ENCODE peak calls at places on chromosomes 4 and X, in six cellular contexts. H is esophagus squamous epithelium, C is Peyer's patch, I is fibroblast of lung, Z is upper lobe of left lung, N is cardiac fibroblast. F is an unnamed sample.

GRCh38 chrX:134957836-134958235 is 33.0 kb upstream of the SMIM10 start:
- DNase-seq in I (no peak), N (no peak), H (no peak), Z (no peak), C (no peak), F (no peak)

GRCh38 chrX:11427082-11428033 is 134.1 kb downstream of the AMELX start:
- DNase-seq in I (peak; percentile 44), Z (no peak), C (peak; percentile 41), N (peak; percentile 41), H (no peak), F (no peak)

GRCh38 chr4:22969314-22969896 is 276.7 kb downstream of the GBA3 start:
- DNase-seq in I (peak; percentile 47), H (no peak), C (no peak), N (peak; percentile 17), Z (no peak), F (peak; percentile 15)

GRCh38 chrX:72630185-72630584 is 57.5 kb upstream of the HDAC8 start:
- DNase-seq in H (no peak), Z (no peak), N (no peak), I (no peak), C (no peak), F (no peak)

GRCh38 chr4:127809173-127809800 is 27.2 kb downstream of the HSPA4L start:
- DNase-seq in H (no peak), C (no peak), N (peak; percentile 18), Z (no peak), I (peak; percentile 47), F (no peak)

GRCh38 chr4:135277116-135277979 is 1075.8 kb upstream of the PABPC4L start:
- DNase-seq in C (no peak), I (peak; percentile 47), N (peak; percentile 49), H (no peak), Z (no peak), F (peak; percentile 75)

GRCh38 chr4:74095886-74096264 is 3.1 kb downstream of the CXCL2 start:
- DNase-seq in Z (no peak), C (no peak), N (no peak), H (no peak), I (peak; percentile 5), F (no peak)

GRCh38 chrX:22589845-22590244 is 317.1 kb downstream of the CBLL2 start:
- DNase-seq in H (no peak), C (no peak), N (no peak), Z (no peak), I (no peak), F (no peak)

GRCh38 chrX:84907324-84907946 is 96.2 kb upstream of the APOOL start:
- DNase-seq in N (peak; percentile 41), I (peak; percentile 36), H (no peak), Z (no peak), C (no peak), F (no peak)

GRCh38 chrX:6053126-6053625 is 175.5 kb downstream of the NLGN4X start:
- DNase-seq in N (no peak), Z (no peak), I (no peak), H (no peak), C (no peak), F (no peak)

GRCh38 chrX:31212856-31213748 is 141.3 kb upstream of the FTHL17 start:
- DNase-seq in H (no peak), I (no peak), N (no peak), Z (no peak), C (no peak), F (no peak)

GRCh38 chr4:16858275-16858752 is 40.1 kb downstream of the LDB2 start:
- DNase-seq in I (peak; percentile 61), C (no peak), Z (no peak), N (peak; percentile 56), H (no peak), F (peak; percentile 60)

GRCh38 chr4:18401435-18401834 is 379.9 kb upstream of the LCORL start:
- DNase-seq in H (no peak), C (no peak), I (no peak), N (no peak), Z (no peak), F (no peak)

GRCh38 chr4:33961751-33962150 is 2282.6 kb downstream of the ARAP2 start:
- DNase-seq in N (peak; percentile 3), H (no peak), C (no peak), I (peak; percentile 2), Z (no peak), F (peak; percentile 9)

GRCh38 chr4:87219648-87220093 is 747 bp downstream of the KLHL8 start:
- DNase-seq in C (peak; percentile 47), I (no peak), N (peak; percentile 48), H (peak; percentile 6), Z (peak; percentile 60), F (no peak)

DNA sequence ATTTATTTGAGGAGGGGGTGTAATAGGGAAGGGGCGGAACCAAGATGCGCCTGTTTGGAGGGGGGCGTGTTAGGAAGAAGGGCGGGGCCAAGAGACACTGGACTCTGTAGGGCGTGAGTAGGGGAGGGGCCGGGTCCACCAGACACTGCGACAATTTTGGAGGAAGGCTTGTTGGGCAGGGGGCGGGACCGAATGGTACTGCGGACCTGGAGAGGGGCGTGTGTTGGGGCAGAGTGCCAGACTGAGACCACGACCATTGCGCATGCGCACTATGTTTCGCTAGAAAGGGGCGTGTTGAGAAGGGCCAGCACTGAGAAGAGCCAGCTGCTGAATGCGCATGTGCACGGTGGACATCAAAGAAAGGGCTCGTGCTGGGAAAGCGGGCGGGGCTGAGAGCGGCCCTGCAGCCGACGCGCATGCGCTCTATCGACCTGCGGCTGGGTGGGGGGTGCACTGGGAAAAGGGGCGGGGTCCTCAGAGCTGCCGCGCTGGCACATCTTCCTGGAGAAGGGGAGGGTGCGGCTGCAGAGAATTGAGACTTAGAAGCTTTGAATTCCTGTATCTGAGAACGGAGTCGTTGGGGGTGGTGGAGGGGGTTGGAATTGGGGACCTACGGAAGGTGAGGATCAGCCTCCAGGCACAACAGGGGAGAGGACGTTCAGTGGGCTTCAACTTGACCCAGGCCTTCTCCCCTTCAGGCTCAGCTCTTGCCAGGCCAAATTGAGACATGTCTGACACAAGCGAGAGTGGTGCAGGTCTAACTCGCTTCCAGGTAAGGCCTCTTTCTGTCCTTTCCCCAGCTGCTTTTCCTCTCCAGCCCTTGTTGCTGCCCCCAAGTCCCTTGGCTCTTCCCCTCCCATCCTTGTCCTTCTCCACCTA is 1.3 kb downstream of the MAGED2 start:
- DNase-seq in I (peak; percentile 97), N (peak; percentile 97), C (peak; percentile 90), H (peak; percentile 72), Z (peak; percentile 92), F (peak; percentile 93)
- H3K4me3 ChIP-seq in I (peak overlapping the region; percentile 91), N (peak overlapping the region; percentile 67), C (peak overlapping the region; percentile 55), H (peak overlapping the region; percentile 53), Z (peak overlapping the region; percentile 57), F (peak overlapping the region; percentile 76)

GRCh38 chrX:56802921-56803848 is 74.1 kb downstream of the NBDY start:
- DNase-seq in C (peak; percentile 71), I (peak; percentile 50), Z (peak; percentile 64), H (no peak), N (peak; percentile 71), F (peak; percentile 73)

GRCh38 chrX:56800801-56801200 is 71.8 kb downstream of the NBDY start:
- DNase-seq in C (peak; percentile 63), N (no peak), Z (peak; percentile 15), H (no peak), I (no peak), F (no peak)

GRCh38 chrX:56800307-56800706 is 71.3 kb downstream of the NBDY start:
- DNase-seq in H (no peak), N (no peak), Z (no peak), C (no peak), I (no peak), F (no peak)

GRCh38 chrX:56803849-56804681 is 75.0 kb downstream of the NBDY start:
- DNase-seq in C (no peak), H (no peak), N (no peak), Z (no peak), I (no peak), F (no peak)

GRCh38 chrX:56802428-56802827 is 73.4 kb downstream of the NBDY start:
- DNase-seq in N (no peak), H (no peak), Z (peak; percentile 12), I (no peak), C (no peak), F (no peak)
- H3K4me3 ChIP-seq in N (no peak overlapping the region), H (no peak overlapping the region), Z (no peak overlapping the region), I (no peak overlapping the region), C (no peak overlapping the region), F (no peak overlapping the region)

GRCh38 chr4:137530176-137530575 is 2.1 kb downstream of the PCDH18 start:
- DNase-seq in N (peak; percentile 83), C (no peak), I (peak; percentile 81), Z (no peak), H (no peak), F (no peak)
- H3K4me3 ChIP-seq in N (peak overlapping the region; percentile 74), C (no peak overlapping the region), I (peak overlapping the region; percentile 100), Z (no peak overlapping the region), H (peak overlapping the region; percentile 15), F (peak overlapping the region; percentile 80)

GRCh38 chr4:41205130-41205529 is 9.2 kb downstream of the APBB2 start:
- DNase-seq in Z (no peak), C (no peak), H (no peak), N (no peak), I (no peak), F (no peak)
- H3K4me3 ChIP-seq in Z (no peak overlapping the region), C (no peak overlapping the region), H (no peak overlapping the region), N (no peak overlapping the region), I (no peak overlapping the region), F (no peak overlapping the region)

DNA sequence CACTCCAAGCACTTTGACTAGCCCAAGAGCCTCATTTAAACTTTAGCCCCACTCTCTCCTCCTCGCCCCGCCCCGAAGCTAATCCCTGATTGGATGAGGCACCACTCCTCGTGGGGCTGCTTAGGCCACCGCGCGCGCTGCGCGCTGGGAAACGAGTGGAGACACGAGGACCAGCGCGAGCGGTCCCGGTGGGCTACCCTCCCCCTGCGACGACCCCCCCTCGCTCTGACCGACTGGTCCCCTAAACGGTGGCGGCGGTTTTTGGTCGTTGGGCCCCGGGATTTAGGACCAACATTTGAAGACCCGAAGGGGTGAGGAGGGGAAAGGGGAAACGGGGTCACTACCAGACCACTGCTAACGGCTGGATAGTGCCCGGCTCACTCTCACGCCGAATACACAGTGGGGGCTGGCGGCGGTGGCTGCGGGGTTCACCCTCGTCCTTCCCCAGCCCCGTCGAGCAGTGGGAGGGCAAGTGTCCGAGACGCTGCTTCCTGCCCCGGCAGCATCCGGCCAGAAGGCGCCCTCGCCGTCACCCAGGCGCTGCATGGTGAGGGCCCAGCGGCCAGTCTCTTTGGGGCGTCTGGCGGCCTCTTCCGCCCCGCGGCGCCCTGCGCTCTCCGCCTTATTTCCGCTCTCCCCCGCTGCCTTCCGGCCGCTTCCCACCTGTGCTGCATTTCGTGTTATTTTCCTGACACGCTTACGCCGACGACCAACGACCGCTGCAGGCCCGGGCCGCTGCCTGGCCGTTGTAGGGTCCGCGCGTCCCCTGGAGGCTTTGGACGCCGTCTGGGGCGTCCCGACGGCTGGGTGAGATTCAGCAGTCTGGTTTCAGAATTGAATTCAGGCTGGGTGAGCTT is at the start of gene RBM46:
- DNase-seq in N (no peak), H (no peak), Z (no peak), C (no peak), I (no peak), F (no peak)
- H3K4me3 ChIP-seq in N (no peak within 1 kb of the TSS), H (no peak within 1 kb of the TSS), Z (no peak within 1 kb of the TSS), C (no peak within 1 kb of the TSS), I (no peak within 1 kb of the TSS), F (no peak within 1 kb of the TSS)

GRCh38 chr4:36884151-36884550 is 360.4 kb upstream of the NWD2 start:
- DNase-seq in Z (no peak), I (no peak), C (no peak), N (no peak), H (no peak), F (no peak)
- H3K4me3 ChIP-seq in Z (no peak overlapping the region), I (no peak overlapping the region), C (no peak overlapping the region), N (no peak overlapping the region), H (no peak overlapping the region), F (no peak overlapping the region)

DNA sequence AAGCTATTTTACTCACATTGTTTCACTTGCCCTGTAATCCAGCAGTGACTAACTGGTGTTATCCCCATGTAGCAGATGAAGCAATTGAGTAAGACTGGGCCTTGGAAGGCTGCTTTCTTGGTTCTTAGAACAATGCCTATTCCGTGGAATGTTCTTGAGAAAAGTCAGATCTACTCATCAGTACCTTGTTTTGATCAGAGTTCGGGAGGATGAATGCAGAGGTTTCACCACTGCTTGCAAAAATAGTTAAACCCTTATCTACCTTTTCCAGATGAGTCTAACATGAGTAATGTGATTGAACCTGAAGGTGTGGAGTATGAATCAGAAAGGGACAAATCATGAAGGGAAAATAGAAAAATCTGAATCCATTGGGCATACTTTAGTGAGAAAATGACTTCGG is 1.8 kb downstream of the MAOB start:
- DNase-seq in Z (no peak), N (peak; percentile 48), I (no peak), H (no peak), C (no peak), F (no peak)
- H3K4me3 ChIP-seq in Z (no peak overlapping the region), N (no peak overlapping the region), I (no peak overlapping the region), H (no peak overlapping the region), C (no peak overlapping the region), F (no peak overlapping the region)

F was measured in astrocyte of the cerebellum.